ENCODE peak calls at places on chromosomes 16 and 17, in seven cellular contexts. I, S, D, X, G, H and C are unnamed samples.

GRCh38 chr16:89131783-89132182 is 38.1 kb downstream of the ACSF3 start:
- DNase-seq in I (no peak), S (no peak), D (no peak), X (no peak), G (no peak), H (no peak), C (no peak)

GRCh38 chr16:71676236-71676635 is 48.3 kb downstream of the PHLPP2 start:
- DNase-seq in I (no peak), S (no peak), D (no peak), X (no peak), G (no peak), H (no peak), C (no peak)

GRCh38 chr17:83183951-83184506 is 104.6 kb downstream of the METRNL start:
- DNase-seq in I (no peak), S (peak; percentile 31), D (no peak), X (no peak), G (no peak), H (no peak), C (no peak)

GRCh38 chr17:31211352-31212012 is 85.6 kb downstream of the OMG start:
- DNase-seq in I (no peak), S (no peak), D (no peak), X (peak; percentile 49), G (peak; percentile 51), H (no peak), C (no peak)

GRCh38 chr17:13671341-13671740 is 69.6 kb upstream of the HS3ST3A1 start:
- DNase-seq in I (peak; percentile 68), S (no peak), D (no peak), X (no peak), G (no peak), H (no peak), C (no peak)

GRCh38 chr17:42378597-42379594 is 9.3 kb downstream of the STAT3 start:
- DNase-seq in I (no peak), S (no peak), D (no peak), X (peak; percentile 66), G (peak; percentile 34), H (peak; percentile 31), C (no peak)

GRCh38 chr17:66373944-66374817 is 71.8 kb downstream of the PRKCA start:
- DNase-seq in I (peak; percentile 58), S (no peak), D (no peak), X (peak; percentile 66), G (no peak), H (no peak), C (no peak)

GRCh38 chr16:4136229-4136813 is 20.1 kb upstream of the ADCY9 start:
- DNase-seq in I (peak; percentile 94), S (no peak), D (no peak), X (no peak), G (no peak), H (peak; percentile 58), C (peak; percentile 80)

GRCh38 chr16:72956124-72957064 is 91.5 kb downstream of the ZFHX3 start:
- DNase-seq in I (no peak), S (no peak), D (no peak), X (no peak), G (no peak), H (no peak), C (no peak)

GRCh38 chr17:3256575-3256974 is 41.6 kb downstream of the OR3A1 start:
- DNase-seq in I (no peak), S (no peak), D (no peak), X (no peak), G (no peak), H (no peak), C (no peak)

GRCh38 chr16:11742041-11742535 is 569 bp downstream of the TXNDC11 start:
- DNase-seq in I (peak; percentile 57), S (peak; percentile 68), D (peak; percentile 8), X (peak; percentile 27), G (no peak), H (peak; percentile 34), C (peak; percentile 50)

GRCh38 chr16:57764341-57765159 is 29.0 kb downstream of the KATNB1 start:
- DNase-seq in I (peak; percentile 95), S (peak; percentile 80), D (no peak), X (peak; percentile 91), G (peak; percentile 90), H (peak; percentile 25), C (peak; percentile 97)

GRCh38 chr16:28092721-28093382 is 29.3 kb upstream of the GSG1L start:
- DNase-seq in I (peak; percentile 82), S (no peak), D (no peak), X (no peak), G (no peak), H (peak; percentile 77), C (peak; percentile 57)

GRCh38 chr16:28089205-28089991 is 25.9 kb upstream of the GSG1L start:
- DNase-seq in I (no peak), S (no peak), D (no peak), X (no peak), G (no peak), H (no peak), C (no peak)

GRCh38 chr16:28089992-28090365 is 26.5 kb upstream of the GSG1L start:
- DNase-seq in I (no peak), S (no peak), D (no peak), X (no peak), G (no peak), H (no peak), C (no peak)

GRCh38 chr16:28091706-28092105 is 28.2 kb upstream of the GSG1L start:
- DNase-seq in I (no peak), S (no peak), D (no peak), X (no peak), G (no peak), H (no peak), C (no peak)

GRCh38 chr16:28090646-28091377 is 27.3 kb upstream of the GSG1L start:
- DNase-seq in I (peak; percentile 93), S (peak; percentile 88), D (no peak), X (peak; percentile 40), G (peak; percentile 72), H (peak; percentile 81), C (peak; percentile 88)
- H2AK5ac ChIP-seq in I (no peak overlapping the region), S (no peak overlapping the region), D (no peak overlapping the region), X (no peak overlapping the region), G (no peak overlapping the region), H (no peak overlapping the region), C (no peak overlapping the region)

DNA sequence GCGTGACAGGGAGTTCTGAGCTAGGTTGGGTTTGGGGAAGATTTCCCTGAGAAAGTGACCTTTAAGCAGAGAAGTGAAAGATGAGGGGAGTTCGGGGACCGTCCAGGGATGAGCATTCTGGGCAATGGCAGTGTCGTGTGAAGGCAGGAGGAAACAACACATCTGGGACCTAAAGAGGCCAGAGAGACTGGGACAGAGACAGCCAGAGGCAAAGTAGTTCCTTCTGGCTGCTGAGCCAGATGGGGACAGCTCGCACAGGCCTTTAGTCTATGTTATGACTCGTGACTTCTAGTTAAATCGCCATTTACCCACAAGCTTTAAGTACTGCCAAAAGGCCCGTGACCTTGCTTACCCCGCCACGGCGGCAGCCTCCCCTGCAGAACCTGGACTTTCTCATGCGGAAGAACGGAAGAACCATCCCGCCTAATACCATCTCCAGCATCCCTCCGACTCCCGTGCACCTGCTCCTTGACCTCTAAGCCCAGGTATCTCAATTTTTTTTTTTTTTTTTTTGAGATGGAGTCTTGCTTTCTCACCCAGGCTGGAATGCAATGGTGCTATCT is 8.5 kb upstream of the MED11 start:
- DNase-seq in I (no peak), S (no peak), D (no peak), X (no peak), G (no peak), H (no peak), C (no peak)
- H2AK5ac ChIP-seq in I (no peak overlapping the region), S (no peak overlapping the region), D (no peak overlapping the region), X (no peak overlapping the region), G (no peak overlapping the region), H (no peak overlapping the region), C (no peak overlapping the region)

GRCh38 chr16:74372953-74373846 is 2.9 kb upstream of the NPIPB15 start:
- DNase-seq in I (no peak), S (no peak), D (no peak), X (no peak), G (no peak), H (no peak), C (no peak)
- H2AK5ac ChIP-seq in I (no peak overlapping the region), S (no peak overlapping the region), D (no peak overlapping the region), X (no peak overlapping the region), G (no peak overlapping the region), H (no peak overlapping the region), C (no peak overlapping the region)

DNA sequence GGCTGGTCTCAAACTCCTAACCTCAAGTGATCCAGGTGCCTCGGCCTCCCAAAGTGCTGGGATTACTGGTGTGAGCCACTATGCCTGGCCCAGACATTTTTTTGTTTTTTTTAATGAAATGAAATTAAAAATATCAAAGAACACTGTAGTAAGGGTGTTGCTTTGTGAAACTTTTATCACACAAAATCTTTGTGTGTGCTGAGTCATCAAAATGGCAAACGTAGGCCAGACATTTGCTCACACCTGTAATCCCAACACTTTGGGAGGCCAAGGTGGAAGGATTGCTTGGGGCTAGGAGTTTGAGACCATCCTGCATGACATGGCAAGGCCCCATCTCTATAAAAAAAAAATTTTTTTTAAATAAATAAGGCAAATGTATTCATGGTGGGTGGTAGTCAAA is 9.7 kb downstream of the NAT9 start:
- DNase-seq in I (no peak), S (no peak), D (no peak), X (no peak), G (no peak), H (no peak), C (no peak)
- H2AK5ac ChIP-seq in I (no peak overlapping the region), S (no peak overlapping the region), D (no peak overlapping the region), X (no peak overlapping the region), G (no peak overlapping the region), H (no peak overlapping the region), C (no peak overlapping the region)

DNA sequence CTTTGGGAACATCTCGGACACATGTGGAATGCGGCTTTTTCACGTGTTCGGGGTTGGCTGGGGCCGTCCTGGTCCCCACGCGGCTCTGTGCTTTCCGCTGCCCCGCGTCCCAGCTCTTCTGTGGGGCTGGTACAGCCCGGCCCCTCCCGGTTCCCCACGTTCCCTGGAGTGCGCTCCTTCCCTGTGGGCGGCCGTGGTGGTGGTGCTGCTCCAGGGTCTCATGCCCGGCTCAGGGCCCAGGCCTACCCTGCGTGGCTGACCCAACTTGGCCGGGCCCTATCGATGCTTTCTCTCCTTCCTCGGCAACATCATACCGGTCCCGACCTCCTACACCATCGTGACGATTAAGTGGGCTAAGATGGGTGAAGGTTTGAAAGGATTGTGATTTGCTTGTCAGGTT is 3.3 kb downstream of the TELO2 start:
- DNase-seq in I (no peak), S (no peak), D (no peak), X (no peak), G (no peak), H (no peak), C (no peak)
- H2AK5ac ChIP-seq in I (no peak overlapping the region), S (no peak overlapping the region), D (no peak overlapping the region), X (no peak overlapping the region), G (no peak overlapping the region), H (no peak overlapping the region), C (no peak overlapping the region)